ENCODE peak calls at places on chromosomes 7 and 10, in four cellular contexts. E, F, K and L are unnamed samples.

GRCh38 chr10:112782176-112782907 is 167.7 kb upstream of the TCF7L2 start:
- DNase-seq in E (no peak), K (no peak), F (no peak), L (no peak)

GRCh38 chr10:31618541-31619291 is 299.7 kb downstream of the ZEB1 start:
- DNase-seq in E (no peak), F (no peak), K (peak), L (no peak)

GRCh38 chr7:105621617-105622016 is 40.3 kb upstream of the EFCAB10 start:
- DNase-seq in K (peak), F (no peak), E (no peak), L (no peak)

GRCh38 chr10:59513558-59513957 is 151.2 kb upstream of the FAM13C start:
- DNase-seq in K (peak), E (no peak), F (no peak), L (peak)

GRCh38 chr7:133081119-133081604 is 728 bp downstream of the CHCHD3 start:
- DNase-seq in F (peak), E (no peak), K (no peak), L (no peak)

GRCh38 chr7:91343420-91343819 is 79.2 kb downstream of the FZD1 start:
- DNase-seq in E (no peak), K (no peak), F (no peak), L (no peak)

GRCh38 chr10:86857097-86857825 is 100.2 kb downstream of the MMRN2 start:
- DNase-seq in F (no peak), E (no peak), K (peak), L (no peak)

GRCh38 chr10:125093199-125093841 is 67.0 kb downstream of the CTBP2 start:
- DNase-seq in K (peak), E (no peak), F (no peak), L (no peak)

GRCh38 chr7:79854621-79855020 is 280.0 kb upstream of the GNAI1 start:
- DNase-seq in F (no peak), K (no peak), E (no peak), L (no peak)

GRCh38 chr10:131003455-131003854 is 308.1 kb downstream of the TCERG1L start:
- DNase-seq in F (no peak), K (no peak), E (no peak), L (no peak)

GRCh38 chr7:97973206-97973658 is 16.8 kb downstream of the OCM2 start:
- DNase-seq in F (no peak), K (peak), E (no peak), L (no peak)

GRCh38 chr7:79451580-79451979 is 1.9 kb downstream of the MAGI2 start:
- DNase-seq in F (peak), K (no peak), E (no peak), L (no peak)

GRCh38 chr7:71206183-71206582 is 74.2 kb downstream of the GALNT17 start:
- DNase-seq in K (no peak), E (no peak), F (no peak), L (no peak)

GRCh38 chr7:74006032-74006431 is 21.9 kb upstream of the ELN start:
- DNase-seq in K (no peak), F (no peak), E (no peak), L (no peak)

GRCh38 chr10:32298066-32298812 is 48.7 kb downstream of the EPC1 start:
- DNase-seq in F (peak), E (no peak), K (peak), L (peak)

GRCh38 chr7:83161186-83161585 is 1.5 kb downstream of the PCLO start:
- DNase-seq in E (no peak), F (peak), K (no peak), L (no peak)

GRCh38 chr7:36115448-36116321 is 37.4 kb upstream of the EEPD1 start:
- DNase-seq in E (no peak), K (peak), F (peak), L (peak)

GRCh38 chr10:102268333-102268999 is 23.1 kb downstream of the GBF1 start:
- DNase-seq in K (peak), F (no peak), E (no peak), L (no peak)

GRCh38 chr10:43090188-43090587 is 13.3 kb downstream of the RET start:
- DNase-seq in K (no peak), F (no peak), E (no peak), L (no peak)

GRCh38 chr10:7102084-7102483 is 308.8 kb downstream of the SFMBT2 start:
- DNase-seq in F (no peak), K (no peak), E (no peak), L (no peak)

DNA sequence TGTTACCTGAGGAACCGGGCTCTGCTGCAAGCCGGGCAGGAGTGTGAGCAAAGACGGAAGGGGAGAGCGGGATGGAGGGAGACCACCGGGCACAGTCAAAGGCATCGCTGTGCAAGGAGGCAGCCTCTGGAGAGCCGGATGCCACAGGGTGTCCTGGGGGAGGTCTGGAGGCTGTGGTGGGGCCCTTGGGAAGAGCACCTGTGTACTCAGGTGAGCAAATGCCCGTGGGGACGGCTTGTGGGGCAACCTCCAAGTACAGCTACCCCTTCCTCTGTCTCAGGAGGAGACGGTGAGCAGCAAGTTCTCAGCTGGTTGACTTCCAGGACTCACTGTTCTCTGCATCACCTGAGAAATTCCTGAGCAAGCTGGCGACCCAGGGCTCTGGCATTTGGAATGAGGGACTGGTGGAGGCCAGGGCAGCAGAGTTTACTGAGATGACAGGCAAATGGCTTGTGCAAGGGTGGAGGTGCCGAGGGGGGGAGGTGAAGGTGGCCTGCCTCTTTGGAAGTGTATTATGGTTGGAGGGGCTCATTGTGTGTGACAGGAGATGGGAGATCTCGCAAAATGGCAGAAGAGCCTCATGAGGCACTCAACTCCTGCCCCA is 345.2 kb upstream of the SHH start:
- DNase-seq in K (no peak), F (no peak), E (no peak), L (no peak)
- H3K4me3 ChIP-seq in K (no peak), F (no peak), E (no peak), L (no peak)

DNA sequence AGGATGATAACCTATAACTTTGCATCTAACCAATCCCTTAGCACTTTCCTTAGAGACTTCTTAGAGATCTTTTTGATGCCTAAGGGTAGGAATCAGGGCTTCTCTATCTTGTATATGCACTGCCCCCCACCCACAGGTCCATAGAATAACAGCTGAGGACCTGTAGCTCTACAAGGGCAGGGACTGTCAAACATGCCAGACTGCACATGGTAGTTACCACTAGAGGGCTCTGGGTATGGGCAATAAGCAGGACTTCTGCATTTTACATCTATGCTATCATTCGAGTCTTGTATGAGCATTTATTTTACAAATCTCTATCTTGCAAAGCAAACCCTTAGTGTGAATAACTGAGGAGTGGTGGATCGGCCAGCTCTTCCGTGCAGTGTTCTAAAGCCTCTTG is 219.1 kb downstream of the WDR11 start:
- DNase-seq in F (peak), E (no peak), K (no peak), L (no peak)
- TF ChIP-seq CTCF in F (peak), E (no peak), K (no peak), L (peak)

GRCh38 chr7:108455524-108455832 is 758 bp downstream of the NRCAM start:
- DNase-seq in K (no peak), F (no peak), E (no peak), L (no peak)
- H3K4me3 ChIP-seq in K (peak), F (peak), E (peak), L (peak)

DNA sequence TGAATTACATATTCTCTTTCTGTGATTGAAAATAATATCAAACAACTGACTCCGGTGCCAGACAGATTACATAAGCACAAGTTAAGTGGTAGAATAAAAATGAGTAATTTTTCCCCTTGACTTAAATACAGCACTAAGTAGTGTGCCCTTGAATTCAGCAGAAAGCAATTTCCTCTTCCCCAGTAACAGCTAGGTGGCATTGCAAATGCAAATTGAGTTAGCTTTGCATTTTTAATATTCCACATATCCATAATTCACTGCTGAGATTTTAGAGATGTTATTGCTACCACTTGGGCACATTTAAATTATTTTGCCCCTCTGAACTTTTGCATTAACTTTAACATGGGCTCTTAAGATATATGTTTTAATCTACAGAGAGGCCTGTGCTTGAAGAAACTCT is 89.8 kb upstream of the NPVF start:
- DNase-seq in F (no peak), K (no peak), E (no peak), L (no peak)
- TF ChIP-seq CTCF in F (no peak), K (no peak), E (no peak), L (peak)

GRCh38 chr7:122133477-122133876 is 10.6 kb downstream of the AASS start:
- DNase-seq in E (no peak), K (no peak), F (no peak), L (no peak)

GRCh38 chr7:122136033-122136432 is 8.0 kb downstream of the AASS start:
- DNase-seq in K (peak), F (no peak), E (no peak), L (no peak)

GRCh38 chr7:122135275-122135674 is 8.8 kb downstream of the AASS start:
- DNase-seq in K (no peak), E (no peak), F (peak), L (no peak)

GRCh38 chr7:122137291-122138077 is 6.6 kb downstream of the AASS start:
- DNase-seq in E (no peak), K (peak), F (no peak), L (no peak)

DNA sequence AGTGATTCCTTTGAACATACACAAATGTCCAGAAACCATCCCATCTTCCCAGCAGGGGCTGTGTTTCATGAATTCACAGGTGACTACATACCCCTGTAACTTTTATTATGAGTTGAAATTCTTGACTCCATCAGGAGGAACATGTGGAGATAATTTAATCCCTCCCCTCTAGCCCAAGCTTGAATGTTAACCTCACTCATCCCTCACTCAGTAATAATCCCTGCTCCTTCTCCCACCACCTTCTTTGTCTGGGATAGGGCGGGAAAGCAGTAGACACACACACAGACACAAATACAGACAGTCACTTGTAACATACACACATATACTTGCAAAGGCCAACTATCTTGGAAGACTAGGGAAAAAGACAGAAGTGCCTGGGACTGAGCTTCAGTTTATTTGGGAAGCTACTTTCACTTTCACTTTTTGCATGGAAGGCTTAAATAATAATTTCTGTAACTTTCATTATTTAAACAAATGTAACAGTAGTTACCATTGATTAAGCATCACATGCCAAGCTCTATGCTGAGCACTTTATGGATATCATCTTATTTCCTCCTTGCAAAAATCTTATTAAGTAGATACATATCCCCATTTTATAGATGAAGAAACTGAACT is 7.3 kb downstream of the AASS start:
- DNase-seq in F (peak), K (peak), E (no peak), L (no peak)
- H3K4me3 ChIP-seq in F (peak), K (peak), E (peak), L (no peak)